ENCODE peak calls at places on chromosomes 2 and 18, in nine cellular contexts. Z is transverse colon, V is neural crest cell, I is bronchial epithelial cell, R is osteocyte, L is H9, H is stomach, X is progenitor cell of endocrine pancreas, N is A549. G is an unnamed sample.

GRCh38 chr2:120672526-120673204 is 63.0 kb upstream of the GLI2 start:
- DNase-seq in Z (no peak), R (no peak), H (no peak), X (no peak), V (no peak), I (no peak), N (no peak), L (no peak), G (no peak)

GRCh38 chr18:32768646-32769206 is 4.1 kb downstream of the KLHL14 start:
- DNase-seq in N (no peak), Z (no peak), R (no peak), H (no peak), X (no peak), V (no peak), I (no peak), L (no peak), G (no peak)

GRCh38 chr2:239932881-239933735 is 92.0 kb downstream of the NDUFA10 start:
- DNase-seq in N (no peak), I (no peak), R (peak; percentile 66), H (peak; percentile 20), Z (no peak), V (no peak), L (peak; percentile 14), X (no peak), G (no peak)

GRCh38 chr18:35661483-35662146 is 80.1 kb downstream of the GALNT1 start:
- DNase-seq in H (no peak), I (no peak), X (no peak), N (no peak), R (no peak), V (no peak), L (no peak), Z (no peak), G (no peak)

GRCh38 chr2:239753537-239753936 is 271.6 kb downstream of the NDUFA10 start:
- DNase-seq in I (no peak), Z (no peak), V (no peak), L (no peak), R (no peak), N (no peak), X (no peak), H (no peak), G (no peak)

GRCh38 chr2:29165362-29166236 is 50.4 kb downstream of the CLIP4 start:
- DNase-seq in N (peak; percentile 66), L (no peak), R (no peak), V (no peak), H (no peak), I (peak; percentile 90), X (no peak), Z (no peak), G (peak; percentile 54)

GRCh38 chr2:215693269-215693998 is 257.6 kb upstream of the FN1 start:
- DNase-seq in R (no peak), X (no peak), Z (no peak), H (no peak), V (no peak), N (peak; percentile 45), L (no peak), I (peak; percentile 88), G (no peak)

GRCh38 chr2:238408615-238409340 is 17.9 kb upstream of the ASB1 start:
- DNase-seq in Z (no peak), L (no peak), V (no peak), H (no peak), R (no peak), I (no peak), N (no peak), X (no peak), G (no peak)

GRCh38 chr2:201073071-201073470 is 1.3 kb downstream of the NDUFB3 start:
- DNase-seq in X (no peak), N (no peak), R (no peak), H (no peak), Z (no peak), I (peak; percentile 23), V (no peak), L (no peak), G (no peak)

GRCh38 chr2:112256654-112257053 is 1.8 kb upstream of the ZC3H8 start:
- DNase-seq in N (no peak), X (no peak), Z (no peak), L (no peak), I (no peak), R (no peak), V (no peak), H (no peak), G (no peak)

GRCh38 chr2:173834124-173834523 is 131.0 kb downstream of the SP3 start:
- DNase-seq in N (no peak), H (no peak), V (no peak), L (no peak), X (no peak), I (no peak), Z (no peak), R (no peak), G (no peak)

GRCh38 chr2:50953021-50953420 is 78.9 kb downstream of the NRXN1 start:
- DNase-seq in R (no peak), N (peak; percentile 13), L (no peak), X (no peak), Z (no peak), I (peak; percentile 99), V (no peak), H (no peak), G (no peak)

GRCh38 chr2:138522556-138522955 is 21.0 kb downstream of the SPOPL start:
- DNase-seq in V (no peak), H (no peak), Z (no peak), N (no peak), I (no peak), L (no peak), R (no peak), X (no peak), G (no peak)

GRCh38 chr18:13032173-13032572 is 41.0 kb downstream of the CEP192 start:
- DNase-seq in R (no peak), Z (no peak), I (no peak), V (no peak), H (no peak), X (no peak), L (no peak), N (no peak), G (no peak)

GRCh38 chr18:41395695-41396094 is 559.3 kb upstream of the PIK3C3 start:
- DNase-seq in L (no peak), Z (no peak), V (no peak), N (no peak), R (no peak), I (peak; percentile 32), H (no peak), X (no peak), G (no peak)

GRCh38 chr2:190996338-190996946 is 17.5 kb downstream of the STAT1 start:
- DNase-seq in H (no peak), Z (no peak), V (no peak), I (peak; percentile 33), N (peak; percentile 54), L (peak; percentile 56), X (no peak), R (no peak), G (no peak)
- TF ChIP-seq CTCF in H (peak; percentile 22), Z (no peak), V (peak; percentile 65), I (peak; percentile 72), N (peak; percentile 72), L (peak; percentile 82), X (peak; percentile 70), R (peak; percentile 60), G (peak; percentile 63)

GRCh38 chr18:58454406-58455061 is 174.4 kb downstream of the ALPK2 start:
- DNase-seq in H (no peak), V (no peak), Z (no peak), N (no peak), R (no peak), X (no peak), I (peak; percentile 2), L (no peak), G (no peak)

GRCh38 chr18:58452392-58453166 is 176.3 kb downstream of the ALPK2 start:
- DNase-seq in L (no peak), Z (no peak), H (no peak), N (no peak), I (no peak), X (no peak), V (no peak), R (no peak), G (no peak)

GRCh38 chr18:58453167-58453804 is 175.6 kb downstream of the ALPK2 start:
- DNase-seq in X (no peak), L (no peak), I (no peak), H (no peak), V (no peak), R (no peak), Z (no peak), N (no peak), G (no peak)

GRCh38 chr18:58455318-58455950 is 173.5 kb downstream of the ALPK2 start:
- DNase-seq in L (no peak), X (no peak), I (peak; percentile 59), N (no peak), V (no peak), H (peak; percentile 52), R (no peak), Z (no peak), G (no peak)

GRCh38 chr18:58453913-58454317 is 175.0 kb downstream of the ALPK2 start:
- DNase-seq in N (no peak), X (no peak), L (no peak), Z (no peak), I (no peak), R (no peak), V (no peak), H (no peak), G (no peak)
- TF ChIP-seq CTCF in N (no peak), X (no peak), L (no peak), Z (no peak), I (no peak), R (no peak), V (no peak), H (no peak), G (no peak)

GRCh38 chr2:149456285-149456684 is 125.9 kb downstream of the LYPD6 start:
- DNase-seq in R (no peak), Z (no peak), L (no peak), V (no peak), N (no peak), H (no peak), X (no peak), I (no peak), G (no peak)
- TF ChIP-seq CTCF in R (no peak), Z (no peak), L (peak; percentile 56), V (no peak), N (no peak), H (no peak), X (no peak), I (no peak), G (no peak)

GRCh38 chr2:232659359-232659758 is 26.0 kb downstream of the EFHD1 start:
- DNase-seq in R (no peak), V (no peak), X (no peak), I (no peak), N (no peak), L (no peak), H (no peak), Z (no peak), G (no peak)

GRCh38 chr2:232655392-232655791 is 22.0 kb downstream of the EFHD1 start:
- DNase-seq in I (no peak), H (peak; percentile 30), N (no peak), X (no peak), V (no peak), Z (no peak), R (no peak), L (no peak), G (no peak)

GRCh38 chr2:232662486-232663260 is 29.3 kb downstream of the EFHD1 start:
- DNase-seq in V (no peak), I (no peak), H (no peak), L (no peak), X (no peak), N (no peak), Z (no peak), R (no peak), G (no peak)

GRCh38 chr2:232653441-232653840 is 20.0 kb downstream of the EFHD1 start:
- DNase-seq in N (no peak), I (no peak), V (no peak), L (no peak), H (no peak), X (no peak), R (no peak), Z (no peak), G (no peak)

GRCh38 chr2:232658217-232658785 is 24.9 kb downstream of the EFHD1 start:
- DNase-seq in I (peak; percentile 15), V (no peak), Z (no peak), H (no peak), L (no peak), X (no peak), R (no peak), N (peak; percentile 24), G (no peak)
- TF ChIP-seq CTCF in I (no peak), V (no peak), Z (no peak), H (no peak), L (peak; percentile 39), X (no peak), R (no peak), N (peak; percentile 14), G (peak; percentile 7)

G was measured in AG09319.